ENCODE peak calls at places on chromosomes 11 and 22, in nine cellular contexts. S, K, Y, T, L, J, H, F and Z are unnamed samples. For H3K4me1, the result is how much of the 10 kb centered on the place peaks cover.

GRCh38 chr22:22721681-22722309 is 77.4 kb downstream of the GGTLC2 start:
- DNase-seq in S (no peak), K (no peak), Y (no peak), T (no peak), L (no peak), J (no peak), H (no peak), F (no peak), Z (no peak)

GRCh38 chr11:32792948-32793475 is 1.4 kb downstream of the CCDC73 start:
- DNase-seq in S (peak), K (no peak), Y (peak), T (peak), L (no peak), J (no peak), H (no peak), F (peak), Z (peak)

GRCh38 chr11:126492331-126492730 is 136.8 kb downstream of the ST3GAL4 start:
- DNase-seq in S (no peak), K (no peak), Y (no peak), T (no peak), L (peak), J (no peak), H (no peak), F (no peak), Z (no peak)

GRCh38 chr11:95104121-95104830 is 14.6 kb downstream of the ENDOD1 start:
- DNase-seq in S (no peak), K (no peak), Y (no peak), T (no peak), L (no peak), J (no peak), H (no peak), F (no peak), Z (no peak)

GRCh38 chr11:21511835-21512440 is 680.9 kb upstream of the ANO5 start:
- DNase-seq in S (no peak), K (no peak), Y (peak), T (peak), L (no peak), J (peak), H (no peak), F (peak), Z (no peak)

GRCh38 chr22:22877523-22878210 is 9.9 kb upstream of the IGLL5 start:
- DNase-seq in S (peak), K (peak), Y (peak), T (peak), L (peak), J (peak), H (no peak), F (peak), Z (no peak)

GRCh38 chr11:9573775-9574555 is 495 bp downstream of the WEE1 start:
- DNase-seq in S (peak), K (no peak), Y (no peak), T (peak), L (peak), J (peak), H (no peak), F (peak), Z (no peak)

GRCh38 chr11:121699801-121700200 is 247.0 kb upstream of the SORL1-AS1 start:
- DNase-seq in S (no peak), K (no peak), Y (no peak), T (no peak), L (no peak), J (no peak), H (no peak), F (no peak), Z (no peak)

GRCh38 chr22:44098021-44098739 is 74.1 kb downstream of the PARVB start:
- DNase-seq in S (no peak), K (no peak), Y (no peak), T (no peak), L (peak), J (no peak), H (peak), F (no peak), Z (no peak)

GRCh38 chr22:19545935-19546207 is 21.7 kb upstream of the CLDN5 start:
- DNase-seq in S (no peak), K (no peak), Y (no peak), T (no peak), L (no peak), J (no peak), H (no peak), F (no peak), Z (no peak)

GRCh38 chr22:20226077-20226716 is 41.9 kb downstream of the RTN4R start:
- DNase-seq in S (no peak), K (no peak), Y (no peak), T (no peak), L (no peak), J (no peak), H (no peak), F (no peak), Z (no peak)

GRCh38 chr11:113849713-113850112 is 25.7 kb downstream of the USP28 start:
- DNase-seq in S (no peak), K (no peak), Y (no peak), T (no peak), L (no peak), J (no peak), H (no peak), F (no peak), Z (no peak)

GRCh38 chr11:10293423-10294288 is at the start of gene SBF2:
- DNase-seq in S (peak), K (peak), Y (no peak), T (peak), L (peak), J (peak), H (peak), F (peak), Z (peak)

GRCh38 chr11:132365650-132366049 is 995.2 kb downstream of the NTM start:
- DNase-seq in S (no peak), K (no peak), Y (no peak), T (no peak), L (no peak), J (no peak), H (no peak), F (no peak), Z (no peak)

GRCh38 chr22:49039625-49040024 is 788.0 kb downstream of the BRD1 start:
- DNase-seq in S (no peak), K (no peak), Y (no peak), T (no peak), L (no peak), J (no peak), H (peak), F (no peak), Z (no peak)

GRCh38 chr11:44407211-44407996 is 97.5 kb upstream of the ALX4 start:
- DNase-seq in S (peak), K (no peak), Y (no peak), T (no peak), L (no peak), J (no peak), H (no peak), F (no peak), Z (no peak)

GRCh38 chr11:33660962-33661361 is 39.7 kb downstream of the C11orf91 start:
- DNase-seq in S (no peak), K (no peak), Y (no peak), T (no peak), L (no peak), J (no peak), H (no peak), F (no peak), Z (no peak)

GRCh38 chr22:48057116-48057835 is 1294.8 kb downstream of the TBC1D22A start:
- DNase-seq in S (no peak), K (no peak), Y (no peak), T (no peak), L (no peak), J (no peak), H (no peak), F (no peak), Z (no peak)

GRCh38 chr11:119691701-119692546 is 37.1 kb downstream of the NECTIN1 start:
- DNase-seq in S (no peak), K (no peak), Y (no peak), T (no peak), L (no peak), J (no peak), H (peak), F (no peak), Z (no peak)

GRCh38 chr11:134244593-134244992 is 8.6 kb downstream of the THYN1 start:
- DNase-seq in S (no peak), K (no peak), Y (no peak), T (no peak), L (no peak), J (no peak), H (no peak), F (no peak), Z (no peak)

GRCh38 chr11:115112779-115113178 is 391.4 kb downstream of the CADM1 start:
- DNase-seq in S (no peak), K (no peak), Y (no peak), T (no peak), L (no peak), J (no peak), H (no peak), F (no peak), Z (no peak)

GRCh38 chr11:86182976-86183584 is 61.5 kb upstream of the EED start:
- DNase-seq in S (no peak), K (no peak), Y (no peak), T (peak), L (no peak), J (peak), H (peak), F (no peak), Z (no peak)

GRCh38 chr11:19680824-19681368 is 31.7 kb upstream of the NAV2 start:
- DNase-seq in S (no peak), K (no peak), Y (no peak), T (no peak), L (no peak), J (no peak), H (no peak), F (no peak), Z (no peak)

GRCh38 chr22:30878516-30879365 is 89.8 kb downstream of the MORC2 start:
- DNase-seq in S (no peak), K (no peak), Y (no peak), T (no peak), L (peak), J (peak), H (no peak), F (no peak), Z (no peak)

GRCh38 chr22:20268350-20269012 is 363 bp upstream of the RTN4R start:
- DNase-seq in S (peak), K (no peak), Y (peak), T (peak), L (peak), J (peak), H (no peak), F (peak), Z (no peak)

GRCh38 chr11:2369896-2370295 is 7.2 kb upstream of the CD81 start:
- DNase-seq in S (no peak), K (no peak), Y (no peak), T (no peak), L (peak), J (no peak), H (no peak), F (no peak), Z (no peak)

GRCh38 chr11:95704865-95705264 is 84.7 kb downstream of the FAM76B start:
- DNase-seq in S (no peak), K (no peak), Y (no peak), T (no peak), L (no peak), J (no peak), H (no peak), F (no peak), Z (no peak)

GRCh38 chr11:36452231-36452630 is 57.8 kb downstream of the TRAF6 start:
- DNase-seq in S (no peak), K (no peak), Y (no peak), T (no peak), L (no peak), J (no peak), H (no peak), F (no peak), Z (no peak)

GRCh38 chr11:128356992-128357391 is 230.4 kb downstream of the ETS1 start:
- DNase-seq in S (no peak), K (no peak), Y (no peak), T (no peak), L (no peak), J (no peak), H (no peak), F (no peak), Z (no peak)

GRCh38 chr22:39287076-39287743 is 32.2 kb downstream of the RPL3 start:
- DNase-seq in S (no peak), K (no peak), Y (no peak), T (no peak), L (peak), J (no peak), H (no peak), F (no peak), Z (no peak)

GRCh38 chr22:39289445-39290247 is 29.8 kb downstream of the RPL3 start:
- DNase-seq in S (no peak), K (no peak), Y (no peak), T (no peak), L (peak), J (no peak), H (no peak), F (no peak), Z (no peak)

GRCh38 chr22:39290724-39291161 is 28.7 kb downstream of the RPL3 start:
- DNase-seq in S (peak), K (peak), Y (no peak), T (peak), L (no peak), J (no peak), H (peak), F (peak), Z (no peak)

GRCh38 chr22:39290248-39290720 is 29.1 kb downstream of the RPL3 start:
- DNase-seq in S (no peak), K (no peak), Y (peak), T (no peak), L (peak), J (no peak), H (peak), F (no peak), Z (no peak)

DNA sequence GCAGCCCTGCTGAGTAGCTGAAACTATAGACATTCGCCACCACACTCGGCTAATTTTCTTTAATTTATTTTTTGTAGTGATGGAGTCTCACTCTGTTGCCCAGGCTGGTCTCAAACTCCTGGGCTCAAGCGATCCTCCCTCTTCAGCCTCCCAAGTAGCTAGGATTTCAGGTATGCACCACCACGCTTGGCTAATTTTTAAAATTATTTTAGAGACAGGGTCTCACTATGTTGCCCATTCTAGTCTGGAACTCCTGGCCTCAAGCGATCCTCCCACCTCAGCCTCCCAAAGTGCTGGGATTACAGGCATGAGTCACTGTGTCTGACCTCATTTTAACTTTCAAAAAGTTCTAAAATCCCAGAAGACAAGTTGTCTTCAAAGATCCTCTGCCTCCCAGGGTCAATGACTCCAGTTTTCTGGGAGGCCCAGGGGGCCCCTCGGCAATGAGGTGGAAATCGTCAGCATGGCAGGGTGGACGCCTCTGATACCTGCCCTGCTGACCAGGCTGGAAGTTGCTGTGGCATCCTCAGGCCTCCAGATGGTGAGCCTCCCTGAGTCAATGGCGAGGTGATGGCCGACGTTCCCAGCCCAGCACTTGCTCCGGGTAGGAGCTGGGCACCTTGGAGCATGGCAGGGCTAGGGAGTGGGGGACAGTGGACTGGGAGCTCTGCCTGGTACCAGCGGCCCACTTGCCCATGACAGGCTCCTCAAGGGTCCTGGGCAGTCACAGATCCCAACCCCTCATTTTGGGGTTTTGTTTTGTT is 31.1 kb downstream of the RPL3 start:
- DNase-seq in S (no peak), K (no peak), Y (no peak), T (no peak), L (no peak), J (no peak), H (no peak), F (no peak), Z (no peak)
- H3K4me1 ChIP-seq in S (under half), K (under half), Y (under half), T (under half), L (half or more), J (under half), H (under half), F (under half), Z (under half)

GRCh38 chr22:46907578-46908215 is 145.2 kb downstream of the TBC1D22A start:
- DNase-seq in S (no peak), K (no peak), Y (no peak), T (no peak), L (no peak), J (no peak), H (no peak), F (no peak), Z (no peak)

GRCh38 chr22:46908641-46909107 is 146.2 kb downstream of the TBC1D22A start:
- DNase-seq in S (no peak), K (no peak), Y (no peak), T (no peak), L (no peak), J (no peak), H (no peak), F (no peak), Z (no peak)

GRCh38 chr22:46910624-46911023 is 148.2 kb downstream of the TBC1D22A start:
- DNase-seq in S (no peak), K (no peak), Y (no peak), T (no peak), L (no peak), J (no peak), H (no peak), F (no peak), Z (no peak)

GRCh38 chr22:46911341-46911740 is 148.9 kb downstream of the TBC1D22A start:
- DNase-seq in S (no peak), K (no peak), Y (no peak), T (no peak), L (no peak), J (no peak), H (no peak), F (no peak), Z (no peak)

GRCh38 chr22:46909237-46910030 is 147.0 kb downstream of the TBC1D22A start:
- DNase-seq in S (no peak), K (no peak), Y (no peak), T (no peak), L (no peak), J (no peak), H (no peak), F (no peak), Z (no peak)
- H3K4me3 ChIP-seq in S (no peak), K (no peak), Y (no peak), T (no peak), L (no peak), J (no peak), H (no peak), F (no peak), Z (no peak)

GRCh38 chr11:83816572-83817187 is 530.5 kb upstream of the CCDC90B start:
- DNase-seq in S (no peak), K (no peak), Y (no peak), T (no peak), L (no peak), J (no peak), H (no peak), F (peak), Z (no peak)
- TF ChIP-seq CTCF in S (peak), K (peak), Y (peak), T (peak), L (peak), J (no peak), H (peak), F (peak), Z (peak)

GRCh38 chr11:73178092-73178539 is 36.0 kb upstream of the FCHSD2 start:
- DNase-seq in S (peak), K (peak), Y (peak), T (peak), L (peak), J (peak), H (no peak), F (peak), Z (peak)

GRCh38 chr11:73177380-73178091 is 35.4 kb upstream of the FCHSD2 start:
- DNase-seq in S (peak), K (no peak), Y (no peak), T (peak), L (peak), J (no peak), H (no peak), F (no peak), Z (peak)

GRCh38 chr11:73175551-73176144 is 33.5 kb upstream of the FCHSD2 start:
- DNase-seq in S (peak), K (no peak), Y (no peak), T (no peak), L (peak), J (no peak), H (no peak), F (no peak), Z (no peak)

GRCh38 chr11:73176145-73176891 is 34.2 kb upstream of the FCHSD2 start:
- DNase-seq in S (no peak), K (no peak), Y (no peak), T (no peak), L (peak), J (no peak), H (no peak), F (no peak), Z (no peak)

GRCh38 chr11:73176892-73177155 is 34.7 kb upstream of the FCHSD2 start:
- DNase-seq in S (no peak), K (no peak), Y (no peak), T (no peak), L (no peak), J (no peak), H (no peak), F (no peak), Z (peak)
- H3K4me1 ChIP-seq in S (under half), K (under half), Y (under half), T (under half), L (half or more), J (under half), H (under half), F (under half), Z (under half)

GRCh38 chr11:65047581-65048422 is 6.8 kb downstream of the SAC3D1 start:
- DNase-seq in S (no peak), K (no peak), Y (no peak), T (no peak), L (peak), J (no peak), H (no peak), F (no peak), Z (no peak)
- H3K4me3 ChIP-seq in S (peak), K (peak), Y (no peak), T (peak), L (peak), J (no peak), H (no peak), F (no peak), Z (peak)

GRCh38 chr11:108666373-108666772 is 1.5 kb downstream of the DDX10 start:
- DNase-seq in S (no peak), K (no peak), Y (no peak), T (no peak), L (no peak), J (no peak), H (no peak), F (no peak), Z (no peak)
- TF ChIP-seq CTCF in S (no peak), K (no peak), Y (peak), T (no peak), L (no peak), J (no peak), H (no peak), F (no peak), Z (no peak)

GRCh38 chr11:109522116-109522755 is 100.2 kb downstream of the C11orf87 start:
- DNase-seq in S (no peak), K (no peak), Y (no peak), T (no peak), L (no peak), J (no peak), H (no peak), F (no peak), Z (no peak)

GRCh38 chr11:109514313-109515018 is 92.5 kb downstream of the C11orf87 start:
- DNase-seq in S (no peak), K (no peak), Y (no peak), T (no peak), L (no peak), J (no peak), H (no peak), F (no peak), Z (no peak)

GRCh38 chr11:109521571-109522086 is 99.6 kb downstream of the C11orf87 start:
- DNase-seq in S (no peak), K (no peak), Y (no peak), T (no peak), L (no peak), J (no peak), H (no peak), F (no peak), Z (no peak)

GRCh38 chr11:109519253-109519652 is 97.3 kb downstream of the C11orf87 start:
- DNase-seq in S (no peak), K (no peak), Y (no peak), T (no peak), L (no peak), J (no peak), H (no peak), F (no peak), Z (no peak)
- H3K4me1 ChIP-seq in S (under half), K (under half), Y (under half), T (under half), L (under half), J (under half), H (under half), F (under half), Z (under half)

DNA sequence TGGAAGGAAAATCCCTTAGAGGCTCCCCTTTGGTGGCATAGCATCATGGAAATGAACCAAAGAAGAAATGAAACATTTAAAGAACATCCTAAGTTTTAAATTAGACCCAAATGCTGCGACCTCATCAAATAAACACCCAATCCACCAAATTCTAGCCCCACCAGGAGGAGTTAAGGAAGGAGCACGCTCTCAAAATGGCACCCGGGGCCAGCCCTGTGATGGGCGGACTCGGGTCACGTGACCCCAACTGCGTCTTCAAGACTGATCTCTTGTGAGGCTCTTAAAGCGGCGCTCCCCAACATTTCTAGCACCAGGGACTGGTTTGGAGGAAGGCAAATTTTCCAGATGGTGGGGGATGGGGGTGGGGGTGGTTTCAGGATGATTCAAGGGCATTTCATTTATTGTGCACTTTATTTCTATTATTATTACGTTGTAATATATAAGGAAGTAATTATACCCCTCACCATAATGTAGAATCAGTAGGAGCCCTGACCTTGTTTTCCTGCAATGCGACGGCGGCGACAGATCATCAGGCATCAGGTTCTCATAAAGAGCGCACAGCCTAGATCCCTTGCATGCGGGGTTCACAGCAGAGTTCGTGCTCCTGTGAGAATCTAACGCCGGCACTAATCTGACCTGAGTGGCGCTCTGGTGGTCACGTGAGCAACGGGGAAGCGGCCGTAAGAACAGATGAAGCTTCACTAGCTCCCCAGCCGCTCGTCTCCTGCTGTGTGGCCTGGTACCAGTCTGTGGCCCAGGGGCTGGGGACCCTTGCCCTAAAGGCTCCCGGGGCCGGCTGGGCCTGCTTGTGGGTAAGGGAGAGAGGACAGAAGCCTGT is 90.6 kb upstream of the SLC22A12 start:
- DNase-seq in S (no peak), K (no peak), Y (peak), T (no peak), L (no peak), J (no peak), H (no peak), F (no peak), Z (no peak)
- H3K4me3 ChIP-seq in S (no peak), K (no peak), Y (no peak), T (no peak), L (no peak), J (no peak), H (no peak), F (no peak), Z (no peak)